ENCODE peak calls at places on chromosomes 1 and 21, in nine cellular contexts. I, N, E, A, Y, K, Z, V and X are unnamed samples. For H3K36me3, the result is how much of the 10 kb centered on the place peaks cover.

GRCh38 chr1:6112690-6113005 is 67.0 kb downstream of the KCNAB2 start:
- DNase-seq in I (no peak), N (no peak), E (no peak), A (no peak), Y (peak), K (no peak), Z (no peak), V (no peak), X (no peak)

GRCh38 chr1:215156232-215156631 is 73.7 kb downstream of the KCNK2 start:
- DNase-seq in I (no peak), N (no peak), E (no peak), A (no peak), Y (no peak), K (no peak), Z (no peak), V (peak), X (no peak)

GRCh38 chr1:221310180-221310579 is 430.9 kb downstream of the HLX start:
- DNase-seq in I (no peak), N (no peak), E (no peak), A (no peak), Y (no peak), K (no peak), Z (no peak), V (no peak), X (no peak)

GRCh38 chr1:184825571-184825970 is 70.9 kb upstream of the EDEM3 start:
- DNase-seq in I (no peak), N (no peak), E (no peak), A (no peak), Y (no peak), K (no peak), Z (no peak), V (no peak), X (no peak)

GRCh38 chr1:228283476-228284147 is 75.8 kb downstream of the OBSCN start:
- DNase-seq in I (no peak), N (no peak), E (no peak), A (no peak), Y (peak), K (no peak), Z (no peak), V (no peak), X (no peak)

GRCh38 chr21:25573409-25574206 is 33.7 kb downstream of the MRPL39 start:
- DNase-seq in I (peak), N (peak), E (no peak), A (no peak), Y (no peak), K (peak), Z (no peak), V (peak), X (peak)

GRCh38 chr1:112995890-112996289 is 39.9 kb upstream of the SLC16A1 start:
- DNase-seq in I (no peak), N (no peak), E (no peak), A (no peak), Y (no peak), K (no peak), Z (no peak), V (peak), X (no peak)

GRCh38 chr1:71651229-71651628 is 570.4 kb upstream of the ZRANB2 start:
- DNase-seq in I (no peak), N (no peak), E (no peak), A (no peak), Y (no peak), K (no peak), Z (no peak), V (no peak), X (no peak)

GRCh38 chr1:52659851-52660596 is 27.1 kb downstream of the SHISAL2A start:
- DNase-seq in I (no peak), N (no peak), E (no peak), A (no peak), Y (no peak), K (no peak), Z (no peak), V (no peak), X (no peak)

GRCh38 chr1:117838911-117839310 is 90.5 kb downstream of the GDAP2 start:
- DNase-seq in I (no peak), N (no peak), E (no peak), A (no peak), Y (no peak), K (no peak), Z (no peak), V (peak), X (no peak)

GRCh38 chr1:155070721-155071556 is 7.4 kb downstream of the EFNA4 start:
- DNase-seq in I (peak), N (no peak), E (peak), A (peak), Y (peak), K (peak), Z (no peak), V (peak), X (peak)

GRCh38 chr1:2543543-2544092 is 12.6 kb upstream of the TNFRSF14 start:
- DNase-seq in I (peak), N (no peak), E (no peak), A (no peak), Y (no peak), K (peak), Z (no peak), V (peak), X (peak)

GRCh38 chr1:153957744-153958110 is 685 bp downstream of the CRTC2 start:
- DNase-seq in I (peak), N (no peak), E (no peak), A (no peak), Y (no peak), K (peak), Z (no peak), V (peak), X (no peak)

GRCh38 chr21:45747802-45748445 is 104.4 kb downstream of the PCBP3 start:
- DNase-seq in I (no peak), N (no peak), E (no peak), A (no peak), Y (no peak), K (no peak), Z (no peak), V (peak), X (no peak)

GRCh38 chr1:219959540-219960208 is 31.3 kb upstream of the SLC30A10 start:
- DNase-seq in I (no peak), N (no peak), E (no peak), A (no peak), Y (no peak), K (no peak), Z (no peak), V (no peak), X (no peak)

GRCh38 chr1:12437629-12438028 is 180.4 kb downstream of the DHRS3 start:
- DNase-seq in I (no peak), N (no peak), E (no peak), A (no peak), Y (no peak), K (no peak), Z (no peak), V (peak), X (no peak)

GRCh38 chr1:21630571-21631338 is 38.4 kb downstream of the RAP1GAP start:
- DNase-seq in I (no peak), N (no peak), E (no peak), A (no peak), Y (no peak), K (no peak), Z (no peak), V (no peak), X (no peak)

GRCh38 chr1:200443860-200444259 is 34.0 kb upstream of the ZNF281 start:
- DNase-seq in I (no peak), N (no peak), E (no peak), A (no peak), Y (no peak), K (no peak), Z (no peak), V (no peak), X (no peak)

GRCh38 chr1:179029293-179029692 is 3.6 kb downstream of the FAM20B start:
- DNase-seq in I (no peak), N (no peak), E (no peak), A (no peak), Y (no peak), K (no peak), Z (no peak), V (no peak), X (no peak)

GRCh38 chr1:19044471-19044870 is 88.0 kb upstream of the IFFO2 start:
- DNase-seq in I (no peak), N (no peak), E (no peak), A (no peak), Y (peak), K (no peak), Z (peak), V (no peak), X (no peak)

DNA sequence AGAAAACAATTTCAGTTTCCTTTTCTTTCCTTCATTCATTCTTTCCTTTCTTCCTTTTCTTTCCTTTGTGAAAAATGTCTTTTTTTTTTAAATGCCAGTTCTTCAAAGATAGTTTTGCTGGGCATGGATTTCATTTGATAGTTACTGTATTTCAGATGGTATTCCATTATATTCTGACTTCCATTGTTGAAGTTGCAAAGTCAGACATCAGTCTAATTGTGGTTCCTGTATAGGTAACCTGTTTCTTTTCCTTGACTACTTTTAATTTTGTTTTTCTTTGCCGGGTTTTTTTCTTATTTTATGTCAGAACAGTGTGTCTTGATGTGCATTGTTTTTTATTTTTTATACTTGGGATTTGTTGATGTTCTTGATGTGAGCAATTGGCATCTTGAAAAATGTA is 40.4 kb upstream of the MPC2 start:
- DNase-seq in I (no peak), N (no peak), E (no peak), A (no peak), Y (no peak), K (no peak), Z (no peak), V (no peak), X (no peak)
- H3K4me3 ChIP-seq in I (no peak), N (no peak), E (no peak), A (no peak), Y (no peak), K (no peak), Z (no peak), V (no peak), X (no peak)

GRCh38 chr1:210241121-210241520 is 8.5 kb downstream of the SERTAD4 start:
- DNase-seq in I (no peak), N (no peak), E (no peak), A (no peak), Y (no peak), K (no peak), Z (no peak), V (peak), X (no peak)

GRCh38 chr1:210237514-210237913 is 4.9 kb downstream of the SERTAD4 start:
- DNase-seq in I (no peak), N (no peak), E (no peak), A (no peak), Y (no peak), K (no peak), Z (no peak), V (no peak), X (no peak)

GRCh38 chr1:210236840-210237409 is 4.3 kb downstream of the SERTAD4 start:
- DNase-seq in I (no peak), N (no peak), E (peak), A (no peak), Y (peak), K (no peak), Z (no peak), V (peak), X (no peak)

GRCh38 chr1:210237981-210238380 is 5.4 kb downstream of the SERTAD4 start:
- DNase-seq in I (no peak), N (no peak), E (no peak), A (no peak), Y (no peak), K (no peak), Z (no peak), V (no peak), X (no peak)

GRCh38 chr1:210239295-210240155 is 6.9 kb downstream of the SERTAD4 start:
- DNase-seq in I (no peak), N (no peak), E (no peak), A (peak), Y (no peak), K (no peak), Z (no peak), V (peak), X (no peak)
- H3K36me3 ChIP-seq in I (under half), N (under half), E (under half), A (under half), Y (under half), K (under half), Z (under half), V (under half), X (under half)

GRCh38 chr1:65527672-65528071 is 107.2 kb downstream of the LEPR start:
- DNase-seq in I (no peak), N (no peak), E (no peak), A (no peak), Y (no peak), K (no peak), Z (no peak), V (no peak), X (no peak)
- H3K4me3 ChIP-seq in I (no peak), N (no peak), E (peak), A (peak), Y (no peak), K (no peak), Z (peak), V (no peak), X (no peak)

GRCh38 chr21:33622253-33622652 is 19.3 kb downstream of the CRYZL1 start:
- DNase-seq in I (no peak), N (no peak), E (no peak), A (no peak), Y (no peak), K (no peak), Z (no peak), V (no peak), X (no peak)

DNA sequence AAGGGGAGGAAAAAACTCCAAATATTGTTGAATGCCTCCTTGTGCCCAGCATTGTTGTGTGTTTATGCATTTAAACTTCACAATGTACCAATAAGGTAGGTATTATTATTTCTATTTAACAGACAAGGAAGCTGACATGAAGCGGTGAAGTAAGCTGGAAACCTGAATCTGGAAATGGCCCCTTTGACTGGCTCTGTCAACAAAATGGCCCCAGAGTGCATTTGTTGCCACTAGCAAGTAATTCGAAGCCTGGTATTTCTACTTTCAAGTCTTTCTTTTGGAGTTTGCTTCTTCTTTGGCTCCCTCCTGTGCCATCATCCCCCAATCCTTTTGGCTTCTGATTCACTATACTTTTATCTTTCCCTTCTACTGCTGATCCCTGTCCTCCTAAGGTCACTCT is 23.1 kb downstream of the CRYZL1 start:
- DNase-seq in I (no peak), N (no peak), E (no peak), A (no peak), Y (no peak), K (no peak), Z (no peak), V (no peak), X (no peak)
- H3K36me3 ChIP-seq in I (under half), N (under half), E (half or more), A (under half), Y (under half), K (under half), Z (under half), V (under half), X (under half)

DNA sequence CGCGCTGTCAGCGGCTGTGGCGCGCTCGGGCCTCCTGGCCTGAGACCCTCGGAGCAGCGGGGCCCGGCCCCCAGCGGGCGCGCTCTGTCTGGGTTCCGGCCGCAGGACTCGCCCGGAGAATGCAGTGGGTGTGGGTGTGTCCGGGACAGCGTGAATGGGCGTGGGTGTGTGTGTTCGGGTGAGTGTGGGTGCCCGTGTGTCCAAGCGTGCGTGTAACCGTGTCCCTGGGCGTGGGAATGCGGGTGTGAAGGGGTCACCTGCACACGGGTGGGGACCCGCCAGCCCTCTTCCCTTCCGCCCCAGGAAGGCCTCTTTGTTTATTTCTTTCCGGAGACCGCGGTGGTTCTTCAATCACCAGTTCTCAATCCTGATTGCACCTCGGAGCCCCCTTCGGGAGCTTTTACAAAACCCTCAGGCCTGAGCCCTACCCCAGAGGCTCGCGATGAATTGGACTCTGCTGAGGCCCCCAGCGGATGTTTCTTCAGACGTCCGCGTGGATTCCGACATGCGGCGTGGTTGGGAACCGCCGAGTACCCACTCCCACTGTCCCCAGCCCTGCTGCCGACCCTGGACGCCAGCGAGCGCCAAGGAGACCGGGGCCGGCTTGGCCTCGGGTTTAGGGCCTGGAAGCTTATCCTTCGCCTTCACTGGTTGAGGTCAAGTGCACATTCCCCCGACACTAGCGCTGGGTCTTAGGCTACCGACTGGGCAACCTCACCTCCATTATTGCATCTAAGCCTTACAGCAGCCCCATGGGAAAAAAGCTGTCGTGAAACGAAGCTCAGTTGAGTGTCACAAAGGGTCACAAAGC is 19.3 kb downstream of the SERTAD4 start:
- DNase-seq in I (no peak), N (no peak), E (no peak), A (peak), Y (peak), K (no peak), Z (no peak), V (no peak), X (no peak)
- H3K4me3 ChIP-seq in I (no peak), N (peak), E (peak), A (peak), Y (peak), K (no peak), Z (peak), V (no peak), X (peak)

DNA sequence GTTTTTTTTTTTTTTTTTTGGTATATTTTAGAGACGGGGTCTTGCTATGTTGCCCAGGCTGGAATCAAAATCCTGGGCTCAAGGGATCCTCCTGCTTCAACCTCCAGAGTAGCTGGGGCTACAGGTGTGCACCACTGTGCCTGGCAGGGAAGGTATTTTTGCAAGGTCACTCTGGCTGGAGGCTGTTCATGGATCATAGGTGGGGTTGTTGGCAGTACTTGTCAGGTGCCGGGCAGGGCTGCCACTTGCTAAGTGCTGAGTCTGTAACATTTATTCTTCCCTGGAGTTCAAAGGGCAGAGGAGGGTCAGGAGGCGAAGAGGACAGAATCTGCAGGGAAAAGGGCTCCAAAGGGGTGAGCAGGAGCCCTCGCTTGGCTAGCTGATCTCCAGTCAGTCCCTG is 24.1 kb downstream of the A3GALT2 start:
- DNase-seq in I (no peak), N (no peak), E (no peak), A (peak), Y (peak), K (no peak), Z (peak), V (no peak), X (no peak)
- H3K36me3 ChIP-seq in I (under half), N (under half), E (half or more), A (under half), Y (under half), K (under half), Z (under half), V (under half), X (under half)

DNA sequence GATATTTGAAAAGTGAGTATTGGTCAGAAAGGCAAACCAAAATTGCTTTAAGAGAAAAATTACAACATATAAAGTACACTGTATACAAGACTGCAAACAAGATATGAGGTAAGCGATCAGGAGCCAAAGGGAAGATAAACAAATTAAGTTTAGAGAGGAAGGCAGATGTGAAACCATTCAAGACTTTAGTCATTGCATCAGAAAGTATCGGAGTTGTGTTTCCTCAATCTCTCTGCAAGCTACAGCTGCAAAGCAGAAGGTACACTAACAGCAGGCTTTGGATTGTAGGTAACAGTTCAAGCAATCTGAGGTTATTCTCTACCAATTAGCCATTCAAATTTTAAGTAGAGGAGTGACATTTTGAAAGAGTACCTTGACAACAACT is 21.3 kb upstream of the TLCD4 start:
- DNase-seq in I (no peak), N (no peak), E (no peak), A (no peak), Y (no peak), K (no peak), Z (no peak), V (no peak), X (no peak)
- H3K4me3 ChIP-seq in I (no peak), N (no peak), E (no peak), A (no peak), Y (no peak), K (no peak), Z (no peak), V (no peak), X (no peak)

GRCh38 chr1:205091043-205091740 is 6.9 kb upstream of the TMEM81 start:
- DNase-seq in I (no peak), N (no peak), E (no peak), A (no peak), Y (no peak), K (no peak), Z (no peak), V (no peak), X (no peak)
- H3K36me3 ChIP-seq in I (half or more), N (under half), E (half or more), A (under half), Y (under half), K (under half), Z (under half), V (under half), X (half or more)

GRCh38 chr1:225677350-225678124 is 24.6 kb upstream of the ENAH start:
- DNase-seq in I (no peak), N (no peak), E (no peak), A (no peak), Y (no peak), K (no peak), Z (no peak), V (no peak), X (no peak)
- H3K4me3 ChIP-seq in I (no peak), N (no peak), E (no peak), A (no peak), Y (no peak), K (no peak), Z (no peak), V (no peak), X (no peak)